ENCODE peak calls at places on chromosomes 3 and 15, in four cellular contexts. T is GM23338, F is AG09309, M is HFFc6. Y is an unnamed sample.

GRCh38 chr3:66133050-66133757 is 87.6 kb upstream of the SLC25A26 start:
- DNase-seq in T (no peak), F (no peak), M (peak), Y (no peak)

GRCh38 chr3:29789686-29790085 is 508.8 kb downstream of the RBMS3 start:
- DNase-seq in T (no peak), F (no peak), M (no peak), Y (no peak)

GRCh38 chr3:65833761-65834505 is 204.8 kb downstream of the MAGI1 start:
- DNase-seq in T (no peak), F (peak), M (peak), Y (no peak)

GRCh38 chr3:151372063-151372820 is 12.3 kb downstream of the P2RY12 start:
- DNase-seq in T (no peak), F (no peak), M (peak), Y (no peak)

GRCh38 chr3:119794971-119795612 is 13.2 kb downstream of the NR1I2 start:
- DNase-seq in T (peak), F (no peak), M (no peak), Y (peak)

GRCh38 chr3:19149388-19149787 is 1.1 kb downstream of the KCNH8 start:
- DNase-seq in T (peak), F (no peak), M (no peak), Y (peak)

GRCh38 chr3:24300949-24301348 is 193.7 kb downstream of the THRB start:
- DNase-seq in T (no peak), F (no peak), M (no peak), Y (no peak)

GRCh38 chr3:198079771-198080520 is 119.9 kb downstream of the LMLN start:
- DNase-seq in T (peak), F (no peak), M (no peak), Y (peak)

GRCh38 chr3:124560406-124561215 is 169.6 kb upstream of the UMPS start:
- DNase-seq in T (no peak), F (no peak), M (no peak), Y (no peak)

GRCh38 chr3:162391301-162391700 is 894.7 kb downstream of the OTOL1 start:
- DNase-seq in T (no peak), F (no peak), M (peak), Y (no peak)

GRCh38 chr3:185120126-185120525 is 32.7 kb downstream of the C3orf70 start:
- DNase-seq in T (no peak), F (no peak), M (no peak), Y (no peak)

GRCh38 chr3:36248374-36248773 is 131.9 kb upstream of the STAC start:
- DNase-seq in T (peak), F (no peak), M (no peak), Y (no peak)

GRCh38 chr3:188510366-188510765 is 356.4 kb downstream of the LPP start:
- DNase-seq in T (no peak), F (no peak), M (no peak), Y (peak)

GRCh38 chr15:34496616-34497015 is 59.0 kb upstream of the GOLGA8A start:
- DNase-seq in T (no peak), F (no peak), M (no peak), Y (no peak)

GRCh38 chr3:17398959-17399551 is 343.4 kb downstream of the TBC1D5 start:
- DNase-seq in T (no peak), F (no peak), M (no peak), Y (no peak)

GRCh38 chr15:25905140-25905539 is 42.0 kb upstream of the ATP10A start:
- DNase-seq in T (no peak), F (peak), M (peak), Y (no peak)

GRCh38 chr15:99336794-99337193 is 85.5 kb downstream of the LRRC28 start:
- DNase-seq in T (no peak), F (no peak), M (no peak), Y (no peak)

GRCh38 chr15:90883971-90884718 is at the start of gene FES:
- DNase-seq in T (peak), F (no peak), M (no peak), Y (no peak)

GRCh38 chr3:12196684-12197083 is 38.0 kb upstream of the TIMP4 start:
- DNase-seq in T (no peak), F (no peak), M (no peak), Y (no peak)

GRCh38 chr3:7106635-7107034 is 245.7 kb downstream of the GRM7 start:
- DNase-seq in T (no peak), F (no peak), M (no peak), Y (no peak)

GRCh38 chr15:52254331-52254730 is 41.3 kb downstream of the MYO5C start:
- DNase-seq in T (peak), F (no peak), M (no peak), Y (no peak)

DNA sequence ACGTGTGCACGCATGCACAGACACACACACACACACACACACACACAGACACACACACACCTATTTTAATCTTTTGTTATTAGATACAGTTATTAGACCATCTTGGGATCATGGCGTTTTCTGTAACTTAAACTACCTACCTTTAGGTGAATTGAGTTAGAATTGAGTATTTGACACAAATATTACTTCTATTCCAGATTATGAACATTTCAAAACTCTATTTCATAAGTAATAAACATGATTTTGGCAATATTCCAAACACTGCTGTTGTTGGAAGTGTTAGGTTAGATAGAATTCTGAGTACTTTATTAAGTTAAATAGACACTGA is 65.6 kb downstream of the GLCE start:
- DNase-seq in T (no peak), F (no peak), M (no peak), Y (no peak)
- TF ChIP-seq CTCF in T (no peak), F (no peak), M (peak), Y (no peak)

DNA sequence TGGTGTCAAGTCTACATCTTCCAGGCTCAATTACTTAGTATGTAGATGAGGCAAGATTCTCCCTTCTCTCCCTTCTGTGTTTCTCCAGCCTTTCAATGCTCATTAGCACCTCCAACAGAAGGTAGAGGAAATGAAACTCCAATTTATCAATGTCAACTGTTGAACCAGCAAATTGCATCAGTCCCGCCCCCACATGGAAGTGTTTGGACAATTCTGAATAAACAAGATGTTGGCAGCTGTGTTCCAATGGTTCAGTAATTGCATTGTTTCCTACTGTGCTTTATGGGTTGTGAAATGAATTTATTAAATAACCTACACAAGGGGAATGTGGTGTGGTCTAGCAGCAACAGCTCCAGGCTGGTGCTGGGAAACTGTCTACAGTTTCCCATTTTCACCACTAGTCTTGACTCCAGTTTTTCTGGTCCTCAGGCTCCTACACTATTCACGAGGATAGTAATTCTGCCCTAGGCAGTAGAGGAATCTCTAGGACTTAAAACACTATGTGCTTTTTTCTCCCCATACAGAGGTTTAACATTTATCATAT is 91.9 kb downstream of the MB21D2 start:
- DNase-seq in T (no peak), F (no peak), M (no peak), Y (peak)
- TF ChIP-seq CTCF in T (no peak), F (no peak), M (peak), Y (no peak)

DNA sequence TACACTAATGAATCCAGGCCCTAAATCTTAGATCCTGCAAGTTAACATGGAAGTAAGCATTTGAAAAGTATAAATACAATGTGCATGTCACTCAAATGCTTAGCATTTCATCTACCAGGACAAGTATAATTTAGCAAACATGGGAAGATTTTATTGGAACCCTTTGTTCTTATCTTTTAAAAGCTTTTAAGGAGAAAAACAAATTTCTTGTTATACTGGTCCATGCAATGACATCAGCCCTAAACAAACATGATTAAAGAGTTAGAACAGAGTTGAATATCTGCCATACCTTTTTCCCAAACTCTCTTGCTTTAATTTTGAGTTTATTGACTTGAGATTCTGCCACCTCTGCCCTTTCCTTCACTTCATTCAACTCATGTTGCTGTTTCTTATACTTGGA is 87.0 kb downstream of the HHLA2 start:
- DNase-seq in T (no peak), F (no peak), M (no peak), Y (no peak)
- TF ChIP-seq CTCF in T (no peak), F (no peak), M (no peak), Y (no peak)

DNA sequence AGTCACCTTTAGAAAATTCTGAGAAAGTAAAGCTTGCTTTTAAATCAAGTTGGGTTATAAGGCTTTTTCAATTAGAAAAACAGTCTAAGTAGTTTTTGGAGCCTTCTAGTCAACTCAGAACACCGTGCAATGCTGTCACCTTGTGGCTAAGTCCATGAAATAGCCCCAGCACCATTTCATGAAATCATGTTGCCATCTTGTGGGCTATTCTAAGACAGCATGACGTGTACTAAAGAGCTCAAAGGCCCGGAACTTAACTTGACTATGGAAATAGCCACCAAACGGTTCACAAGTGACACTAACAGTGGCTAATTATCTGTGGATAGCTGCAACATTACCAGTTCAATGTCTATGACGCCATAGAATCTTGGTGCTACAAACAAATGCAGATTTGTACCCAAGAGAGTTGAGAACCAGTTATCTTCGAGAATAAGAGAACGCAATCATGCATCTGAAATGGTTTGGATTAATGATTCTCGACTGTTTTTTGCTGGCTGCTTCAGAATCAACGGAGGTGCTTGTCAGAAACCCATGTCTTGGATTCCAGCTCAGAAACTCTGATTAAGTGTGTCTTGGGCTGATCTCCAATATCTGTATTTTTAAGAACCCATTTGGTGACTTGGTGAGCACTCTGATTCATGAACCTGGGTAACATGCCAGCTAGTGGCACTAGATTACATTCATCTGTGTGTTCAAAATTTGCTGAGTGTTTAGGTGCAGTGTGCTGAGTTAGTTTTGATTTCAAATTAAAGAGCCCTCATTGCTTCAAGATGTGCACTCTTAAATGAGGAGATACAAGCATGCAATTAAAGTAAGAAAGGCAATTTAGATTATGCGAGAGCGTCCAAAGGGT is 111.2 kb upstream of the MCTP2 start:
- DNase-seq in T (peak), F (peak), M (peak), Y (peak)
- TF ChIP-seq CTCF in T (peak), F (peak), M (peak), Y (peak)

GRCh38 chr3:127406309-127407025 is 118.6 kb upstream of the PRR20G start:
- DNase-seq in T (peak), F (no peak), M (peak), Y (peak)
- TF ChIP-seq CTCF in T (peak), F (peak), M (peak), Y (peak)

GRCh38 chr3:76724706-76725105 is 315.2 kb upstream of the ROBO2 start:
- DNase-seq in T (no peak), F (no peak), M (no peak), Y (no peak)

GRCh38 chr3:76728411-76728810 is 311.5 kb upstream of the ROBO2 start:
- DNase-seq in T (no peak), F (no peak), M (no peak), Y (no peak)

GRCh38 chr3:76723366-76723765 is 316.5 kb upstream of the ROBO2 start:
- DNase-seq in T (peak), F (no peak), M (no peak), Y (no peak)

GRCh38 chr3:76726034-76726433 is 313.9 kb upstream of the ROBO2 start:
- DNase-seq in T (no peak), F (no peak), M (no peak), Y (no peak)

DNA sequence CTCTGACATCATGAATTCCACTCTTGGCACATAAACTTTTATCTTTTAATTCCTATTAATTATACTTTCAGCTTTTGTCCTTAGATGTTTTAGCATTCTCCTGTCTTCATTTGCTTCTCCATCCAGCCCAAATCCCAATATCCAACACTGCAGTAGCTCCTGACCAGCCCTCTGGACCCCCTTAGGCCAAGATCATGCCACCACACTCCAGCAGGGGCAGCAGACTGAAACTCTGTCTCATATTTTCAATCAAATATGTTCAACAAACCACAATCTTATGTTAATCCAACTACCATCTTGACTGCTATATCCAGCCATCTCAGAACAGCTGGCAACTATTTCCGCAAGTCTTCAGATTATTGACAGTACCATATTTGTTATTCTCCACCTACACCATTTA is 315.8 kb upstream of the ROBO2 start:
- DNase-seq in T (no peak), F (no peak), M (no peak), Y (no peak)
- TF ChIP-seq CTCF in T (peak), F (no peak), M (no peak), Y (no peak)

DNA sequence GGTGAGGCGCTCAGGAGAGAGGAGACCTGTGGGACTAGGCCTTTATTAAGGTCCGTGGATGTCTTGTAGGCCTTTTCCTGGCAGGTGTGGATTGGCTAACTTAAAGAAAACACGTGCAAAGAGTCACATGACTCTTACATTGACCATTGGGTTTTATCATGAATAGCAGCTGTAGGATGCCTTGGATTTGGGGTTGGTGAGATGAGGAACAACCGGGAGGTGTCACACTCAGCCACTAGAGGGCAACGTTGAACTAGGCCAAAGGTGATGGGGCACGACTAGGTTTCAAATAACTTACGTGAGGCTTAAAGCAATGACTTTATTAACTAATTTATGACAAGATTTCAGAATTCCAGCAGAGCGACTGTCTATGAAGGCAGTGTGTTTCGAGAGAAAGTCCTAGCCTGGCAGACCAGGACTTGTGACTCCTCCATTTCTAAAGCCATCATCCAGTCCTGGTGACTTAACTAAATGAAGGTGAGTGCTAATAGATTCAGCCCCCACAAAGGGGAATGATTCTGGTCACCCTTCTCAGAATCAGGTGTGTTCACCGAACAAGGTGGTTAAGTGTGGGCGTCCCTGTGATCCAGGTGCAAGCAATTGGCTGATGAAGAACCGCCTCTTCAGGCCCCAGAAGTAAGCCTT is 345.6 kb downstream of the MCTP2 start:
- DNase-seq in T (peak), F (no peak), M (no peak), Y (peak)
- TF ChIP-seq CTCF in T (peak), F (peak), M (peak), Y (no peak)

DNA sequence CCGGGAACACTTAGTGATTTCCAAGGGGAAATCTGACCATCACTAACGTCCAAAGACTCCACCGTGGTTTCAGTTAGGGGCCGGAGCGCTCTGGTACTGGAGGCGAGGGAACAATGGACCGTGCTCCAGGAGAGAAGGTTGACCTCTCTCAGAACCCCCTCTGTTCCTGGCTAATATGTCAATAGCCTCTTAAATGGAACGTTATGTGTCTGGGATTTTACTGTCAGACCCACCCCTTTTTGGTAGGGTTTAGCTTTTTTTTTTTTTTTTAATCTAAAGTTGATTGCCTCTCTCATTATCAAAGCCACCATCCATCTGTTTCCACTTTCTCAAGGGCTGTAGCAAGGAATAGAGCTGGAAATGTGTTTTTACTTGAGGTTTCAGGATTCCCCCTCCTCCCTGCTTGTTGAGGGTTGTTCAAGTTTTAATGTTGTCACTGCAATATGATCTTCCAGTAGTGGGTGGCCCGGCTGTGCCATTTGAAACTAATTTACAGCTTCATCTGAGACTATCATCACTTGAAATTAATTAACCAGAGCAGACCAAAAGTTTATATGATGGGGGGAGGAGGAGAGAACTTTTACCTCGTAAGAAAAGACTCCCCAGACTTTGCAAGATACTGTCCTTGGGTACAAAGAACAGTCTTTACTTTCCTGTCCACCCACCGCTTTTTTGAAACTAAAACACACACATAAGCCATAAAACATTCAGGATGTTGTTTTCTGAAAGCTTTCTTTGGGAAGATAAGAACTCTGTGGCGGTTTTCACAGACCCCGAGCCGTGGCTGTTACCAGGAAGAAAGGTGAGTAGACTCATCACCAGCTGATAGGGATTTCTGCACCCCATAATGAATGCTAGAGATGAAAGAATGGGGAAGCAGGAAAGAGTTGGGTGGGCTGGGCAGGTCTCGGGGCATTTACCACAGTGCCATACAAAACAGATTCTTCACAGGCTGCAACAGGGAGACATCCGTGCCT is 187.8 kb downstream of the UACA start:
- DNase-seq in T (no peak), F (no peak), M (no peak), Y (no peak)
- TF ChIP-seq CTCF in T (no peak), F (no peak), M (no peak), Y (no peak)

DNA sequence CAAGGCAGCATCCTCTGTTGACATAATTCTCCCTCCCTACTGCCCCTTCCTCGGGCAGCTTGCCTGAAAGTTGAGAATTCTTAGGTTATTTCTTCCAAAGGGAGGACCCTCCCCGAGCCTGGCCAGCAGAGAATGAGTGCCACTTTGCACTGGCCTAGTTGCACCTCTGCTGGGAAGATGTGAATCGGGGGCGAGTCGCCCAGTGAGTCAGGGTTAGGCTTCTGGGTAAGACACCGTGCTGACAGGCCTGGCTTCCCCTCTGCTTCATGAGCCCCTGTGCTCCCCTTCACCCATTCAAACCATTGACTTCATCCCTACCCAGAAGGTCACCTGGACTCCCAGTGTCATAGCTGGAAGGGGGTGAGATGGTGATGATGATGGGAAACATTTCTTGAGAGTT is 82.3 kb downstream of the AAGAB start:
- DNase-seq in T (no peak), F (no peak), M (no peak), Y (no peak)
- TF ChIP-seq CTCF in T (no peak), F (no peak), M (no peak), Y (no peak)

Y was measured in Calu3.